ENCODE peak calls at places on chromosomes 6 and 20, in four cellular contexts. N is HT1080; T is CD4-positive, alpha-beta memory T cell; W is CD8-positive, alpha-beta memory T cell. P is an unnamed sample.

GRCh38 chr6:31328355-31328960 is 28.5 kb downstream of the HLA-B start:
- DNase-seq in N (no peak), W (no peak), T (no peak), P (no peak)

GRCh38 chr6:37516076-37516919 is 16.6 kb upstream of the CCDC167 start:
- DNase-seq in N (no peak), T (peak), W (peak), P (no peak)

GRCh38 chr6:52544325-52545022 is 32.4 kb downstream of the TRAM2 start:
- DNase-seq in T (no peak), W (no peak), N (peak), P (peak)

GRCh38 chr6:3284436-3284876 is 25.7 kb downstream of the PSMG4 start:
- DNase-seq in N (no peak), W (no peak), T (no peak), P (no peak)

GRCh38 chr6:150057501-150057951 is 11.4 kb downstream of the ULBP3 start:
- DNase-seq in N (no peak), W (no peak), T (no peak), P (no peak)

GRCh38 chr20:43961541-43962471 is 47.2 kb downstream of the TOX2 start:
- DNase-seq in N (no peak), W (no peak), T (no peak), P (no peak)

GRCh38 chr6:158268361-158269147 is 43.7 kb upstream of the TULP4 start:
- DNase-seq in T (no peak), N (no peak), W (no peak), P (no peak)

GRCh38 chr6:126035764-126036163 is 49.4 kb downstream of the TRMT11 start:
- DNase-seq in T (no peak), W (no peak), N (no peak), P (no peak)

GRCh38 chr20:15739056-15739455 is 834.2 kb downstream of the KIF16B start:
- DNase-seq in T (no peak), N (no peak), W (no peak), P (no peak)

GRCh38 chr6:153729189-153729588 is 309.9 kb upstream of the OPRM1 start:
- DNase-seq in W (no peak), T (no peak), N (no peak), P (no peak)

GRCh38 chr6:35085359-35086281 is 55.5 kb downstream of the TCP11 start:
- DNase-seq in W (no peak), N (no peak), T (no peak), P (no peak)

GRCh38 chr6:36487698-36488097 is 44.9 kb downstream of the KCTD20 start:
- DNase-seq in T (no peak), W (no peak), N (no peak), P (no peak)

GRCh38 chr20:1757072-1757471 is 99.5 kb upstream of the SIRPG start:
- DNase-seq in W (no peak), T (no peak), N (no peak), P (no peak)

GRCh38 chr6:113980937-113981554 is 10.1 kb upstream of the HDAC2 start:
- DNase-seq in T (no peak), W (no peak), N (peak), P (peak)

GRCh38 chr20:48879609-48880008 is 41.9 kb upstream of the ARFGEF2 start:
- DNase-seq in W (no peak), T (no peak), N (peak), P (peak)

GRCh38 chr20:57097245-57097935 is 169.1 kb downstream of the BMP7 start:
- DNase-seq in T (no peak), N (no peak), W (no peak), P (no peak)

GRCh38 chr20:44245977-44246376 is 1.1 kb upstream of the GDAP1L1 start:
- DNase-seq in N (no peak), T (no peak), W (no peak), P (no peak)

GRCh38 chr6:1749041-1749440 is 139.3 kb downstream of the FOXC1 start:
- DNase-seq in T (no peak), W (no peak), N (no peak), P (no peak)

GRCh38 chr6:122869437-122870024 is 80.5 kb downstream of the SMPDL3A start:
- DNase-seq in T (no peak), W (no peak), N (peak), P (peak)

GRCh38 chr20:57658447-57659130 is 38.4 kb upstream of the ZBP1 start:
- DNase-seq in T (no peak), N (no peak), W (no peak), P (no peak)

GRCh38 chr20:3471397-3472021 is 691 bp downstream of the ATRN start:
- DNase-seq in W (no peak), T (peak), N (no peak), P (peak)

GRCh38 chr6:127516676-127517273 is 2.4 kb downstream of the MTCL3 start:
- DNase-seq in N (peak), W (no peak), T (peak), P (peak)

GRCh38 chr6:124055986-124056385 is 252.3 kb downstream of the NKAIN2 start:
- DNase-seq in W (no peak), T (no peak), N (no peak), P (no peak)

GRCh38 chr6:25942561-25943147 is 12.2 kb upstream of the SLC17A2 start:
- DNase-seq in W (peak), N (peak), T (peak), P (peak)

GRCh38 chr6:138525355-138525754 is 26.1 kb upstream of the NHSL1 start:
- DNase-seq in W (no peak), T (no peak), N (no peak), P (no peak)

GRCh38 chr6:26286168-26286854 is 78.7 kb upstream of the BTN3A2 start:
- DNase-seq in W (peak), T (peak), N (peak), P (peak)

GRCh38 chr6:137277971-137278602 is 58.9 kb upstream of the IFNGR1 start:
- DNase-seq in N (peak), T (no peak), W (no peak), P (peak)

GRCh38 chr20:23085415-23086055 is 589 bp downstream of the CD93 start:
- DNase-seq in T (no peak), N (no peak), W (no peak), P (no peak)

GRCh38 chr6:20629509-20629908 is 95.3 kb downstream of the CDKAL1 start:
- DNase-seq in N (no peak), T (no peak), W (no peak), P (no peak)

GRCh38 chr6:127547909-127548649 is 28.9 kb upstream of the C6orf58 start:
- DNase-seq in N (peak), W (no peak), T (no peak), P (peak)

GRCh38 chr6:113450061-113450465 is 407.1 kb upstream of the MARCKS start:
- DNase-seq in T (no peak), W (no peak), N (no peak), P (no peak)